ENCODE peak calls at places on chromosomes 16 and 17, in seven cellular contexts. W, U, I, H, D, F and T are unnamed samples.

GRCh38 chr16:73020409-73020884 is 27.5 kb downstream of the ZFHX3 start:
- DNase-seq in W (peak), U (no peak), I (no peak), H (peak), D (no peak), F (no peak), T (no peak)

GRCh38 chr16:49857423-49858181 is 1.7 kb upstream of the ZNF423 start:
- DNase-seq in W (peak), U (peak), I (peak), H (peak), D (peak), F (peak), T (peak)

GRCh38 chr17:81552244-81553017 is at the start of gene FAAP100:
- DNase-seq in W (peak), U (peak), I (peak), H (peak), D (peak), F (no peak), T (peak)

GRCh38 chr16:57544129-57544653 is 1.7 kb downstream of the ADGRG5 start:
- DNase-seq in W (no peak), U (peak), I (no peak), H (no peak), D (no peak), F (no peak), T (no peak)

GRCh38 chr17:21089145-21089544 is 37.6 kb upstream of the DHRS7B start:
- DNase-seq in W (no peak), U (no peak), I (no peak), H (peak), D (no peak), F (no peak), T (no peak)

GRCh38 chr16:88285514-88285822 is 97.3 kb upstream of the ZNF469 start:
- DNase-seq in W (no peak), U (no peak), I (no peak), H (no peak), D (no peak), F (no peak), T (no peak)

GRCh38 chr16:10740845-10741208 is 2.8 kb upstream of the NUBP1 start:
- DNase-seq in W (no peak), U (no peak), I (no peak), H (no peak), D (no peak), F (no peak), T (no peak)

GRCh38 chr17:68207651-68208253 is 40.1 kb upstream of the AMZ2 start:
- DNase-seq in W (no peak), U (no peak), I (no peak), H (no peak), D (no peak), F (no peak), T (no peak)

GRCh38 chr16:69567031-69567680 is 1.4 kb downstream of the NFAT5 start:
- DNase-seq in W (peak), U (peak), I (peak), H (no peak), D (peak), F (no peak), T (no peak)

GRCh38 chr16:50548659-50549560 is 714 bp downstream of the NKD1 start:
- DNase-seq in W (no peak), U (no peak), I (no peak), H (peak), D (no peak), F (no peak), T (peak)

GRCh38 chr16:83806036-83806435 is 1.7 kb upstream of the HSBP1 start:
- DNase-seq in W (no peak), U (no peak), I (no peak), H (no peak), D (no peak), F (no peak), T (no peak)

GRCh38 chr16:75195811-75196790 is 10.9 kb downstream of the CTRB2 start:
- DNase-seq in W (no peak), U (no peak), I (no peak), H (no peak), D (no peak), F (no peak), T (no peak)

GRCh38 chr16:12144355-12144754 is 167.8 kb downstream of the SNX29 start:
- DNase-seq in W (no peak), U (no peak), I (peak), H (no peak), D (no peak), F (no peak), T (no peak)

GRCh38 chr17:58060596-58061191 is 22.5 kb upstream of the DYNLL2 start:
- DNase-seq in W (peak), U (no peak), I (no peak), H (no peak), D (no peak), F (no peak), T (no peak)

GRCh38 chr17:18961634-18962493 is 9.9 kb downstream of the SLC5A10 start:
- DNase-seq in W (peak), U (no peak), I (peak), H (peak), D (no peak), F (no peak), T (no peak)

GRCh38 chr17:4499431-4500187 is 928 bp downstream of the SPNS2 start:
- DNase-seq in W (no peak), U (peak), I (no peak), H (peak), D (no peak), F (no peak), T (peak)

GRCh38 chr16:81036751-81037350 is 1.2 kb downstream of the ATMIN start:
- DNase-seq in W (no peak), U (no peak), I (no peak), H (peak), D (peak), F (no peak), T (no peak)

GRCh38 chr17:47738178-47738577 is 5.1 kb downstream of the TBX21 start:
- DNase-seq in W (no peak), U (no peak), I (no peak), H (no peak), D (no peak), F (no peak), T (no peak)

GRCh38 chr17:1179112-1179634 is 608 bp downstream of the ABR start:
- DNase-seq in W (no peak), U (no peak), I (no peak), H (no peak), D (no peak), F (no peak), T (no peak)

GRCh38 chr17:54903375-54903774 is 2.7 kb downstream of the TOM1L1 start:
- DNase-seq in W (no peak), U (no peak), I (peak), H (no peak), D (no peak), F (no peak), T (no peak)

GRCh38 chr17:20191066-20191465 is 181.9 kb downstream of the SPECC1 start:
- DNase-seq in W (peak), U (no peak), I (no peak), H (peak), D (no peak), F (no peak), T (no peak)

GRCh38 chr17:70479779-70480178 is 310.4 kb downstream of the KCNJ2 start:
- DNase-seq in W (no peak), U (no peak), I (no peak), H (no peak), D (no peak), F (no peak), T (no peak)

GRCh38 chr16:27364493-27365141 is 37.4 kb upstream of the IL21R start:
- DNase-seq in W (no peak), U (no peak), I (no peak), H (no peak), D (no peak), F (no peak), T (no peak)

GRCh38 chr17:58415371-58416055 is 1.8 kb downstream of the RNF43 start:
- DNase-seq in W (no peak), U (peak), I (peak), H (no peak), D (no peak), F (no peak), T (no peak)

GRCh38 chr16:71734511-71734910 is 10.0 kb upstream of the PHLPP2 start:
- DNase-seq in W (no peak), U (no peak), I (no peak), H (no peak), D (no peak), F (no peak), T (no peak)

GRCh38 chr17:71983828-71984227 is 137.0 kb upstream of the SOX9 start:
- DNase-seq in W (no peak), U (no peak), I (no peak), H (no peak), D (no peak), F (no peak), T (no peak)

GRCh38 chr16:66618588-66618987 is 14.1 kb downstream of the CMTM3 start:
- DNase-seq in W (peak), U (no peak), I (no peak), H (peak), D (peak), F (no peak), T (no peak)

GRCh38 chr17:48051278-48051677 is 3.1 kb downstream of the NFE2L1 start:
- DNase-seq in W (no peak), U (no peak), I (no peak), H (no peak), D (no peak), F (no peak), T (no peak)

GRCh38 chr16:21167360-21167759 is 8.9 kb downstream of the LDAF1 start:
- DNase-seq in W (peak), U (no peak), I (no peak), H (peak), D (peak), F (no peak), T (no peak)

GRCh38 chr17:42135664-42136653 is 13.4 kb downstream of the HSPB9 start:
- DNase-seq in W (peak), U (peak), I (peak), H (peak), D (no peak), F (no peak), T (no peak)

GRCh38 chr16:52634528-52634927 is 87.6 kb upstream of the TOX3 start:
- DNase-seq in W (no peak), U (no peak), I (no peak), H (no peak), D (no peak), F (no peak), T (no peak)

GRCh38 chr16:49987381-49987780 is 37.6 kb upstream of the CNEP1R1 start:
- DNase-seq in W (no peak), U (no peak), I (no peak), H (no peak), D (no peak), F (no peak), T (no peak)

GRCh38 chr17:75602644-75603043 is 15.0 kb downstream of the MYO15B start:
- DNase-seq in W (no peak), U (peak), I (no peak), H (no peak), D (no peak), F (no peak), T (no peak)

GRCh38 chr16:23527961-23528634 is 17.8 kb upstream of the GGA2 start:
- DNase-seq in W (no peak), U (no peak), I (peak), H (no peak), D (no peak), F (no peak), T (no peak)

GRCh38 chr16:88969361-88969831 is 7.6 kb downstream of the CBFA2T3 start:
- DNase-seq in W (no peak), U (no peak), I (no peak), H (no peak), D (no peak), F (no peak), T (no peak)

GRCh38 chr17:11742891-11743290 is 144.6 kb downstream of the DNAH9 start:
- DNase-seq in W (no peak), U (peak), I (peak), H (no peak), D (no peak), F (no peak), T (peak)

GRCh38 chr17:55768946-55769624 is 18.2 kb downstream of the PCTP start:
- DNase-seq in W (peak), U (no peak), I (no peak), H (no peak), D (no peak), F (no peak), T (no peak)

GRCh38 chr17:42459256-42459982 is 741 bp downstream of the ATP6V0A1 start:
- DNase-seq in W (peak), U (peak), I (peak), H (peak), D (peak), F (no peak), T (no peak)

GRCh38 chr16:76474048-76474447 is 196.8 kb downstream of the CNTNAP4 start:
- DNase-seq in W (no peak), U (no peak), I (peak), H (no peak), D (no peak), F (peak), T (no peak)

DNA sequence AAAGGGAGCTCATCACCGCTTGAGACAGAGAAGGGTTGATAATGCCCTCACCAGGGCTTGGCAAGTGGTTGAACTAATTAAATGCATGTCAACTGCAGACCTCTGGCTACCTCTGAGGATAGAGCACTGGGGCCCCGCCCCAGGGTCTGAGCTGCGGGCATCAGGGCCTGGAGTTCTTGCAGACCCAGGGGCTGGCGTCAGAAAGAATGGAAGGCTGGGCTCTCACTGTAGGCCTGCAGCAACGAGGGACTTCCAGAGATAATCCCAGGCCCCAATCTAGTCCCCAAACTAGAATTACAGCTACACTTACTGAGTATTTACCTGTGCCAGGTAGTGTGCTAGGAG is 122.4 kb downstream of the IRX5 start:
- DNase-seq in W (no peak), U (no peak), I (no peak), H (no peak), D (no peak), F (no peak), T (no peak)
- H2AK5ac ChIP-seq in W (no peak), U (no peak), I (no peak), H (no peak), D (no peak), F (no peak), T (peak)

GRCh38 chr17:52138350-52138749 is 20.2 kb downstream of the CA10 start:
- DNase-seq in W (no peak), U (no peak), I (no peak), H (no peak), D (no peak), F (no peak), T (no peak)

GRCh38 chr17:52134641-52135040 is 23.9 kb downstream of the CA10 start:
- DNase-seq in W (no peak), U (no peak), I (no peak), H (no peak), D (no peak), F (no peak), T (no peak)

GRCh38 chr17:52140601-52141000 is 17.9 kb downstream of the CA10 start:
- DNase-seq in W (no peak), U (no peak), I (no peak), H (no peak), D (no peak), F (no peak), T (no peak)

GRCh38 chr17:52136173-52136572 is 22.3 kb downstream of the CA10 start:
- DNase-seq in W (no peak), U (no peak), I (no peak), H (no peak), D (no peak), F (no peak), T (no peak)

GRCh38 chr17:52138752-52139151 is 19.8 kb downstream of the CA10 start:
- DNase-seq in W (no peak), U (no peak), I (no peak), H (no peak), D (no peak), F (no peak), T (no peak)
- H3K23ac ChIP-seq in W (no peak), U (no peak), I (no peak), H (no peak), D (no peak), F (no peak), T (no peak)

DNA sequence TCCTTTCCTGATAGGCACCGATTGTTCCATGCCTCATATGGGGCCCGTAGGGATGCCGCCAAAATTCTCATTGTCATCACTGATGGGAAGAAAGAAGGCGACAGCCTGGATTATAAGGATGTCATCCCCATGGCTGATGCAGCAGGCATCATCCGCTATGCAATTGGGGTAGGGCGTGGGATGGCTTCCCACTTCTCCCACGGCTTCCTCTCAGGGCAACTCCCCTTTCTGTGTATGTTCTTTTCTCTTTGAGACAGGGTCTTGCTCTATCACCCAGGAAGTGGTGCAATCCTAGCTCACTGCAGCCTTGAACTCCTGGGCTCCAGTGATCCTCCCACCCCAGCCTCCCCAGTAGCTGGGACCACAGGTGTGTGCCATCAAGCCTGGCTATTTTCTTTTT is 5.3 kb downstream of the ITGAX start:
- DNase-seq in W (no peak), U (no peak), I (no peak), H (no peak), D (no peak), F (no peak), T (no peak)
- H2BK5ac ChIP-seq in W (no peak), U (no peak), I (no peak), H (no peak), D (no peak), F (no peak), T (no peak)

GRCh38 chr17:2965621-2966275 is 97.7 kb downstream of the OR1D5 start:
- DNase-seq in W (peak), U (peak), I (no peak), H (peak), D (peak), F (no peak), T (no peak)
- H2AK5ac ChIP-seq in W (peak), U (no peak), I (no peak), H (no peak), D (no peak), F (no peak), T (peak)

DNA sequence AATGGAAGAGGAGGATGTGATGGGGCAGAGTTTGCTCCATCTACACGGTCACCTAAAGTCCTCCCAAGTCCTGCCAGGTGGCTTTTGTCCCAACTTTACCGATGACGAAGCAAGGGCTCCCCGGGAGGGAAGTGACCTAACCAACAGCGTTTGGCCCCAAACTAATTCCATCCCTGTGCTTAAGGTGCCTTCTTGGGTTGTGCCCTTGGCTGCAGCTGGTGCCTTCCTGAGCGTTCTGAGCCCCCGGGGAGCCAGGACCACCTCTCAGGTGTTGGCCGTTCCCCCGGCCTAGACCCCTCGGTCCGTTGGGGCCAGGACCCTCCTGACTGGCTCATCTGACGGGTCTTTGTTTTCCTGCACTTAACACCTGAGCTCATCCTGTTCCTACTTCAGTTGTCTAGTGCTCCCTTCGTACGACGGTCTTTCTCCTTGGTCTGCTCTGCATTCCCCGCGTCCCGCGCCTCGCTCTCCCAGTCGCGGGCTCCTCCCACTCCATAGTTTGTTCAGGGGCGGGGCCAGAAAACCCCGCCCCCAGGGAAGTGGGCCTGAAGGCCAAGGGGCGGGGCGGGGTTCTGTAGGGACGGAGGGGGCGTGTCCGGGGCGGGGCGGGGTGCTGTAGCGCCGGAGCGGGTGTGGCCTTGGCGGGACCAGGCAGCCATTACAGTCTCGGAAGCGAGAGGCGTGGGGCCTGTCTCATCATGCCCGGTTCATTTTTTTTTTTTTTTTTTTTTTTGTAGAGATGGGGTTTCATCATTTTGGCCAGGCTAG is 822 bp upstream of the ZSCAN10 start:
- DNase-seq in W (peak), U (peak), I (peak), H (peak), D (peak), F (peak), T (peak)
- H3K23ac ChIP-seq in W (peak), U (no peak), I (peak), H (no peak), D (no peak), F (no peak), T (peak)

GRCh38 chr16:48622456-48623303 is 12.7 kb upstream of the N4BP1 start:
- DNase-seq in W (no peak), U (no peak), I (no peak), H (no peak), D (no peak), F (no peak), T (no peak)

GRCh38 chr16:48619547-48619946 is 9.6 kb upstream of the N4BP1 start:
- DNase-seq in W (no peak), U (no peak), I (no peak), H (no peak), D (no peak), F (no peak), T (no peak)

GRCh38 chr16:48617711-48618148 is 7.8 kb upstream of the N4BP1 start:
- DNase-seq in W (peak), U (no peak), I (no peak), H (no peak), D (no peak), F (no peak), T (no peak)

GRCh38 chr16:48623304-48624016 is 13.5 kb upstream of the N4BP1 start:
- DNase-seq in W (peak), U (peak), I (peak), H (peak), D (peak), F (peak), T (peak)

GRCh38 chr16:48620445-48620844 is 10.5 kb upstream of the N4BP1 start:
- DNase-seq in W (no peak), U (no peak), I (no peak), H (no peak), D (no peak), F (no peak), T (no peak)
- H2BK5ac ChIP-seq in W (no peak), U (no peak), I (no peak), H (no peak), D (no peak), F (no peak), T (no peak)

GRCh38 chr17:82889496-82890338 is 49.9 kb upstream of the ZNF750 start:
- DNase-seq in W (no peak), U (no peak), I (peak), H (no peak), D (peak), F (no peak), T (no peak)
- H2AK5ac ChIP-seq in W (no peak), U (no peak), I (no peak), H (no peak), D (no peak), F (no peak), T (no peak)